ENCODE peak calls at places on chromosomes 5 and 9, in four cellular contexts. V, Q, F and I are unnamed samples.
A peak's percentile ranks its signal among the peaks of the same experiment; 100 is the strongest.

GRCh38 chr5:121660142-121660541 is 191.5 kb upstream of the FTMT start:
- DNase-seq in V (no peak), Q (no peak), F (no peak), I (no peak)

GRCh38 chr5:180873628-180874520 is 12.8 kb upstream of the ZFP62 start:
- DNase-seq in V (peak; percentile 48), Q (no peak), F (no peak), I (no peak)

GRCh38 chr9:112546149-112547012 is 59.8 kb downstream of the KIAA1958 start:
- DNase-seq in V (no peak), Q (no peak), F (no peak), I (no peak)

GRCh38 chr5:34570721-34571379 is 85.3 kb upstream of the RAI14 start:
- DNase-seq in V (no peak), Q (no peak), F (no peak), I (no peak)

GRCh38 chr9:106929471-106930198 is 66.7 kb downstream of the ZNF462 start:
- DNase-seq in V (no peak), Q (no peak), F (no peak), I (no peak)

GRCh38 chr9:38656896-38657295 is 36.5 kb upstream of the ANKRD18A start:
- DNase-seq in V (no peak), Q (no peak), F (no peak), I (no peak)

GRCh38 chr5:125575561-125576504 is 829.4 kb upstream of the ZNF608 start:
- DNase-seq in V (no peak), Q (no peak), F (no peak), I (no peak)

GRCh38 chr9:115997923-115998322 is 155.7 kb upstream of the PAPPA start:
- DNase-seq in V (no peak), Q (no peak), F (no peak), I (no peak)

GRCh38 chr9:98860871-98861293 is 53.4 kb downstream of the GALNT12 start:
- DNase-seq in V (no peak), Q (no peak), F (no peak), I (peak; percentile 21)

GRCh38 chr5:82564963-82565362 is 286.8 kb upstream of the RPS23 start:
- DNase-seq in V (no peak), Q (no peak), F (no peak), I (no peak)

GRCh38 chr5:173328896-173329369 is 719 bp upstream of the STC2 start:
- DNase-seq in V (no peak), Q (no peak), F (peak; percentile 76), I (peak; percentile 69)

GRCh38 chr9:111994831-111995458 is 98.3 kb downstream of the UGCG start:
- DNase-seq in V (no peak), Q (no peak), F (peak; percentile 26), I (no peak)

GRCh38 chr5:50658243-50658642 is 8.2 kb upstream of the PARP8 start:
- DNase-seq in V (peak; percentile 15), Q (no peak), F (no peak), I (no peak)

GRCh38 chr9:103364753-103365152 is 369.6 kb downstream of the CYLC2 start:
- DNase-seq in V (no peak), Q (no peak), F (peak; percentile 48), I (peak; percentile 18)

GRCh38 chr9:88749420-88749819 is 214.4 kb downstream of the NXNL2 start:
- DNase-seq in V (no peak), Q (no peak), F (no peak), I (no peak)

GRCh38 chr5:176611435-176611834 is 1.5 kb upstream of the GPRIN1 start:
- DNase-seq in V (no peak), Q (peak; percentile 33), F (peak; percentile 83), I (no peak)

GRCh38 chr9:129150672-129151211 is 27.3 kb downstream of the IER5L start:
- DNase-seq in V (no peak), Q (no peak), F (no peak), I (no peak)

GRCh38 chr5:60636001-60636400 is 64.0 kb downstream of the DEPDC1B start:
- DNase-seq in V (no peak), Q (no peak), F (no peak), I (no peak)

GRCh38 chr9:34158362-34158869 is 20.4 kb upstream of the UBAP1 start:
- DNase-seq in V (no peak), Q (no peak), F (no peak), I (peak; percentile 73)